ENCODE peak calls at places on chromosomes 16 and 17, in seven cellular contexts. I, N, J, B, A, R and O are unnamed samples. For H3K36me3, the result is how much of the 10 kb centered on the place peaks cover.

GRCh38 chr17:47275245-47275984 is 21.8 kb downstream of the ITGB3 start:
- DNase-seq in I (peak), N (no peak), A (peak), J (no peak), B (peak), R (peak), O (peak)

GRCh38 chr16:75272097-75272548 is 20.7 kb upstream of the BCAR1 start:
- DNase-seq in N (no peak), I (no peak), J (no peak), B (no peak), A (no peak), R (no peak), O (no peak)

GRCh38 chr16:64696872-64697271 is 425.0 kb downstream of the CDH11 start:
- DNase-seq in A (no peak), J (no peak), N (no peak), B (no peak), R (no peak), I (no peak), O (no peak)

GRCh38 chr17:17906418-17907215 is 65.6 kb downstream of the TOM1L2 start:
- DNase-seq in B (no peak), R (no peak), I (no peak), J (no peak), N (no peak), A (no peak), O (no peak)

GRCh38 chr17:77853208-77853977 is 105.1 kb upstream of the TNRC6C start:
- DNase-seq in I (peak), B (no peak), J (no peak), R (no peak), N (no peak), A (no peak), O (no peak)

GRCh38 chr17:48719642-48720262 is 2.6 kb downstream of the PRAC1 start:
- DNase-seq in B (no peak), N (no peak), J (no peak), R (no peak), A (peak), I (no peak), O (no peak)

GRCh38 chr17:58507123-58507634 is 7.3 kb downstream of the MTMR4 start:
- DNase-seq in J (no peak), N (no peak), B (no peak), I (no peak), A (peak), R (no peak), O (no peak)

GRCh38 chr17:6497496-6498221 is 53.4 kb downstream of the PIMREG start:
- DNase-seq in A (peak), B (no peak), R (no peak), I (no peak), J (no peak), N (no peak), O (no peak)

GRCh38 chr16:86229866-86230656 is 280.3 kb upstream of the FOXF1 start:
- DNase-seq in N (no peak), A (peak), R (no peak), I (no peak), B (peak), J (no peak), O (no peak)

GRCh38 chr16:21159281-21159951 is 942 bp downstream of the LDAF1 start:
- DNase-seq in J (peak), R (peak), A (peak), N (peak), B (no peak), I (peak), O (peak)

GRCh38 chr17:8859804-8860430 is 7.6 kb downstream of the PIK3R6 start:
- DNase-seq in J (no peak), A (no peak), N (no peak), B (no peak), R (no peak), I (no peak), O (no peak)

GRCh38 chr17:78356163-78356713 is 3.6 kb downstream of the SOCS3 start:
- DNase-seq in B (peak), N (peak), R (no peak), J (peak), A (no peak), I (peak), O (no peak)

GRCh38 chr16:2236362-2237075 is at the start of gene DNASE1L2:
- DNase-seq in R (no peak), A (peak), N (no peak), B (no peak), J (no peak), I (no peak), O (no peak)

GRCh38 chr16:60419859-60420258 is 1616.4 kb downstream of the CDH8 start:
- DNase-seq in N (no peak), A (no peak), B (no peak), I (no peak), R (no peak), J (no peak), O (no peak)

GRCh38 chr16:60414617-60415016 is 1621.6 kb downstream of the CDH8 start:
- DNase-seq in A (no peak), N (no peak), R (no peak), B (no peak), J (no peak), I (no peak), O (no peak)

DNA sequence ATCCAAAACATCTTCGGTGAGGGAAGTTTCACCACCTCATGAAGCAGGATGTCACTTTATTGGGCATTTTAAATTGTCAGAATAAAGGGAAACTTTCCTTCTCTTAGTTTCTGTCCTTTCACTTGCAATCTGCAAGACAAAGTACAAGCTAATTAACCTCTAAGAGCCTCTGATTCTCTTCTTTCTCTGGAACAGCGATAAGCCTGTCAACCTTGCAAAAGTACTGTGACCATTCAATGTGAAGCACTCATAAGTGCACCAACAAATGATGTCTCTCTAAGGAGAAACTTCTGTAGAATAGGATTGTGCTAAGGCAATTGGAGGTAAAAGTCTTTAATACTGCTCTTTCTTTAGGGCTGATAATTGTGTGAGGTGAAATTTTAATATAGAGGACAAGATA is 1622.3 kb downstream of the CDH8 start:
- DNase-seq in I (no peak), J (no peak), N (no peak), B (no peak), A (no peak), R (no peak), O (no peak)
- H3K36me3 ChIP-seq in I (under half), J (under half), N (under half), B (under half), A (under half), R (under half), O (under half)

DNA sequence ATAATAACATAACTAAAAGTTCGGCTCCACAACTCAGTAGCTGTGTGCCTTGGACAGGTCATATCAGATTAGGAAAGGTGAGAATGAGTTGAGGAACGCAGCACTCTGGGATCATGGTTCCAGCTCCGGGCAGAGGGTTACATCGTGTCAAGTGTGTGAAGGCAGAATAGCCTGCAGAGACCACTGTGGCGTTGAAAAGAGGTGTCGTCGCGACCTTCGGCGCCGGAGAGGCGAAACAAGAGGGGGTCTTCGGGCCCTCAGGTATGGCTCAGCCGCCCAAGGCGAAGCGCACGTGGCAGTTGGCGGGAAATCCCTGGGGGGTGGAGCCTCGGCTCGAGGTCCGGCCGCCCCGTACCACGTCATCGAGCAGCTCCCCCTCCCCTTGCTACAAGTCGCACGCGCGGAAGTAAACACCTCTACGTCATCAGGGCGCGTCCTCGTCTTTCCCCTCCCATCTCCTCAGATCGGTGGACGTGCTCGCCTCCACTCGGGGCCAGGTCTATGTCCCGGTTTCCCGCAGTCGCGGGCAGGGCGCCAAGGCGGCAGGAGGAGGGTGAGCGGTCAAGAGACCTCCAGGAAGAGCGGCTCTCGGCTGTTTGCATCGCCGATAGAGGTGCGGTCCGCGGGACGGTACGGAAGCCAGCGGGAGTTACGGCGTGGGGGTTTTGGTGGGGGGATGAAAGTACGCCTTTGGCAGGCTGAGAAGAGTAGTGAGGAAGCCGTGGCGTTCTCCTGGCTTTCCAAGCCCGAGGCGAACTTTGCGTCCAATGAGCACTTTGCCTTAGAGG is at the start of gene DHX40:
- DNase-seq in R (peak), I (peak), A (peak), J (peak), N (peak), B (peak), O (peak)
- H3K27ac ChIP-seq in R (peak), I (peak), A (peak), J (peak), N (peak), B (peak), O (peak)

GRCh38 chr17:62599964-62600657 is 27.4 kb upstream of the MRC2 start:
- DNase-seq in N (no peak), B (no peak), A (no peak), J (no peak), I (no peak), R (peak), O (no peak)
- H3K36me3 ChIP-seq in N (under half), B (under half), A (under half), J (half or more), I (half or more), R (under half), O (under half)

GRCh38 chr17:79952265-79952877 is 83.3 kb downstream of the TBC1D16 start:
- DNase-seq in J (no peak), B (no peak), R (no peak), I (peak), N (no peak), A (peak), O (no peak)

GRCh38 chr17:79952915-79953314 is 82.8 kb downstream of the TBC1D16 start:
- DNase-seq in J (no peak), R (no peak), A (no peak), B (no peak), I (no peak), N (no peak), O (no peak)

GRCh38 chr17:79950306-79950705 is 85.4 kb downstream of the TBC1D16 start:
- DNase-seq in J (no peak), B (no peak), R (no peak), N (no peak), A (peak), I (peak), O (no peak)

GRCh38 chr17:79950711-79951110 is 85.0 kb downstream of the TBC1D16 start:
- DNase-seq in R (no peak), I (peak), A (no peak), N (no peak), B (no peak), J (no peak), O (no peak)

DNA sequence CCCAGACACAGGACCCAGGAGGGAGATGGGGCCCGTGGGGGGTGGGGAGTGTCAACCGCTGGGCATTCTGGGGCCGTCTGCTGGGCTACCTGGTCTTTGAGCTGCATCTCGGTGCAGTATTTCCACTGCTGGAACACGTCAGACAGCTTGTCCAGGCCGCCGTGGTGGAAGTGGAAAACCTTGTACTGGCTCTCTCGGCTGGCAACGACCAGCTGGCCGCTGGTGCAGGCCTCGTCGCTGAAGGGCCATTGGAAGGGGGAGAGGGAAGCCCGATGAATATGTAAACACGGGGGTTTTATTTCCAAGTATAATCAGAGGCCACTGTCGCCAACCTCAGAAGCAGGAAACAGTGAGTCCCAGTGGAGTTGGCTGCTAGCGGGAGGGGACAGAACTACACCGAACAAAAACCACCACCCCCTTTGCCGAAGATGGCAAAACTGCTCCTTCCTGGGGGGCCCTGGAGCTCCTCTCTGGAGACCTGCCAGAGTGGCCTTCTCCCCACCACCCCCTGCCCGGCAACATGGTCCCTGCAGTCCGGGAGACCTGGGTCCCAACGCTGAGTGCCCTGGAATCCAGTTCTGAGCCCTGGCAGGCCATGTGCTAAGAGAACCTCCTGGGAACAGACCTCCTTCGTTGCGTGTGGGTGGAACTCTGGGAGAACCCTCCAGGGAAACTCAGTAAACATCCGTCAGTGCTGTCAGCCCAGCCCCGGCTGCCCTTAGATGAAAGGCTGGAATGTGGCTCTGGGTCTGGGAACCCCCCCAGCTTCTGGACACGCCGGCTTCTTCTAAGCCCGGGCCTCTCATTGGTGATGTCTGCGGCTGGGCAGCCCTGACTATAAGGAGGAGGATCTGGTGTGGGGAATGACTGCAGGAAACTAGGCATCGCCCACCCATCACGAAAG is 84.1 kb downstream of the TBC1D16 start:
- DNase-seq in N (no peak), J (no peak), B (peak), A (peak), R (peak), I (peak), O (peak)
- H3K27ac ChIP-seq in N (no peak), J (no peak), B (peak), A (peak), R (peak), I (no peak), O (no peak)

DNA sequence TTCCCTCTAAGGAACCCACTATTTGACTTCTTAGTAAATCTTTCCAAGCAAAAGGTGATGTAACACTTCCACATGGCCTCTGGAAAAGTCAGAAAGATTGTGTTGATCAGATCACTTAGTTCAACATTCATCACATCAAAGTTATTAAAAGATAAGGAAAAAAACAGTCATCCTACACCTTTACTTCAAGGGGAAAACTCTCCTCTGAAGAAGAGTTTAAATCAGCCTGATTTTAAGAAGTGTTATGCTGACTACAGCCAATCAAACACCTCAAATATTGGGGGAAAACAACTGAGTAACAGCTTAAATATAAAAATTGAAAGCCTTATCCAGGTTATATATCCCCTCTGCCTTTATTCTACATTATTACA is 19.6 kb upstream of the COPRS start:
- DNase-seq in J (no peak), B (no peak), N (no peak), R (no peak), I (no peak), A (no peak), O (no peak)
- H3K36me3 ChIP-seq in J (half or more), B (half or more), N (under half), R (under half), I (half or more), A (half or more), O (under half)

GRCh38 chr16:11111166-11111565 is 144.8 kb downstream of the SOCS1 start:
- DNase-seq in J (no peak), B (no peak), I (no peak), N (no peak), A (no peak), R (no peak), O (no peak)

GRCh38 chr16:11117576-11118211 is 138.3 kb downstream of the SOCS1 start:
- DNase-seq in A (no peak), B (no peak), I (no peak), J (no peak), R (no peak), N (no peak), O (no peak)

GRCh38 chr16:11111891-11112634 is 143.9 kb downstream of the SOCS1 start:
- DNase-seq in A (no peak), N (no peak), I (no peak), B (no peak), J (no peak), R (no peak), O (no peak)

GRCh38 chr16:11112723-11113348 is 143.2 kb downstream of the SOCS1 start:
- DNase-seq in J (no peak), R (no peak), A (no peak), I (no peak), N (no peak), B (no peak), O (no peak)

DNA sequence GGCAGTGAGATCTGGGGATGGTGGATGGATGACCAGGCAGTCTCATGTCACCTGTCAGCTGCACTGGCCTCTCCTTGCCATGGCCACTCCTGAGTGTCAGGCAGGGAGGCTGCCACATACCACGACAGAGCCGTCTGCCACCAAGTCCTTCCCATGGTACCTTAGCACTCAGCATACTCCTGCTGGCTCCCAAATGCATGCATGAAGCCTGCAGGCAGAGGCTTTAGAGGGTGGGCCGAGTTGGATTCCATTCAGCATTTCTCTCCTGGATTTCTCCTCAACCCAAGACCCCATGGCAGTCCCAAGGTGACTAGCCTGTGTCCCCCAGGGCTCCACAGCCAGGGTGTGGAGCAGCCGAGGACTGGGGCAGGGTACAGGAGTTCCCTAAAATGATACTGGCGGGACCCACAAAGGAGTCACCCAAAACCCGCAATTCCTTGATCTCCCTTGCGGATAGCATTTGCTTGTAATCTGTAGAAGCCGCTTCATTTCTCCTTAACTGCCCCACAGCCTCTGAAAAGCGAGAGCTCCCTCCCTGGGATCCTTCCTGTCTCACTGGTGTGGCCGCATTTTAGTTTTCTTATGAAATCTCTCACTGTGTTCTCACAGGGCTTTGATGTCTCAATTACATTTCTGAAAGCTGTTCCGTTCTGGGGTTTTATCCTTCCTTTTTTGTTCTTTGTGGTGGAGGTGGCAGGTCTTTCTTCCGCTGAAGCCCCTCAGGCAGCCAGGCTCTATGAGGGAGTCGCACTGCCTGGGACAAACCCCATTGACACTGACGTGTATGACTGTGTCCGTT is 141.4 kb downstream of the SOCS1 start:
- DNase-seq in I (no peak), J (no peak), R (no peak), A (no peak), B (no peak), N (peak), O (no peak)
- H3K27ac ChIP-seq in I (no peak), J (no peak), R (peak), A (peak), B (no peak), N (no peak), O (no peak)

GRCh38 chr17:80319262-80319998 is 58.8 kb downstream of the RNF213 start:
- DNase-seq in A (no peak), B (no peak), R (no peak), N (no peak), J (no peak), I (no peak), O (no peak)

GRCh38 chr17:80320496-80320895 is 59.8 kb downstream of the RNF213 start:
- DNase-seq in R (no peak), I (no peak), B (no peak), J (no peak), N (no peak), A (no peak), O (no peak)

GRCh38 chr17:80318166-80318565 is 57.5 kb downstream of the RNF213 start:
- DNase-seq in J (no peak), N (no peak), R (no peak), I (no peak), B (no peak), A (no peak), O (no peak)

GRCh38 chr17:80317706-80317980 is 57.0 kb downstream of the RNF213 start:
- DNase-seq in I (no peak), R (no peak), B (no peak), J (no peak), A (no peak), N (no peak), O (no peak)

DNA sequence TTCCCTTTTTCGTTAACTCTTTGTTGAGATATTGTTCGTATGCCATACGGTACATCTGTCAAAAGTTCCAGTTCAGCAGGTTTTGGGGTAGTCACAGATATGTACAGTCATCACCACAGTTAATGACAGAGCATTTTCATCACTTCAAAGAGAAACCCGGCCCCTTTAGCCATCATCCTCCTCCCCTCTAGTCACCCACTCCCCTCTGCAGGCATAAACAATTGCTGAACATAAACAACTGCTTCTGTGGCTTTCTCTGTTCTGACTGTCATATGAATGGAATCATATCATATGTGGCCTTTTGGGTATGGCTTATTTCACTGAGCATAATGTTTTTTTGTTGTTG is 59.3 kb downstream of the RNF213 start:
- DNase-seq in R (no peak), I (no peak), J (no peak), B (no peak), A (no peak), N (no peak), O (no peak)
- H3K36me3 ChIP-seq in R (under half), I (half or more), J (under half), B (under half), A (half or more), N (half or more), O (under half)

DNA sequence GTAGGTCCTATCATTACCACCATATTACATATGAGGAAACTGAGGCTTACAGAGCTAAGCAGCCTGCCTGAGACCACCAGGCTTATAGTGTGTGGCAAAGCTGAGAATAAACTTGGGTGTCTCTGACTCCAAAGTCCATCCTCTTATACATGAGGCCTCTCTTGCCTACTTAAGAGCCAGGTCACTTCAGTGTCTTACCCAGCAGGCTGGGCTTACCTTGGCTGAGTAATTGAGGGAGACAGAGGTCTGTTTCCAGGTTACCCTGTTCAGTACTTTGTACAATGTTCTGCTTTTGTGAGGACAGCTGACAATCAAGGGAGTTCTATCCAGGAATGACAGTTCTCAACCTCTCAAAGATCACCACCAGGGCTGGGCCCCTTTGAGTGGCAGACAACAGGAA is 14.4 kb downstream of the NDUFAB1 start:
- DNase-seq in B (no peak), N (no peak), J (no peak), R (no peak), I (no peak), A (no peak), O (no peak)
- H3K27ac ChIP-seq in B (no peak), N (no peak), J (no peak), R (no peak), I (no peak), A (no peak), O (no peak)

GRCh38 chr16:57108432-57108831 is 16.0 kb downstream of the CPNE2 start:
- DNase-seq in R (no peak), J (no peak), N (no peak), B (no peak), I (no peak), A (no peak), O (no peak)
- H3K36me3 ChIP-seq in R (under half), J (under half), N (under half), B (under half), I (under half), A (under half), O (under half)